ENCODE peak calls at places on chromosomes 1 and 21, in eight cellular contexts. One of them, this sample, is unnamed.

GRCh38 chr21:39363607-39364555 is 15.0 kb upstream of the HMGN1 start:
- DNase-seq in mesenchymal stem cell: no peak
- DNase-seq in hepatocyte: no peak
- DNase-seq in colonic mucosa: no peak
- DNase-seq in right cardiac atrium: no peak
- DNase-seq in kidney: no peak
- DNase-seq in left ventricle myocardium inferior: no peak
- DNase-seq in transverse colon: no peak
- DNase-seq in this sample: no peak

GRCh38 chr1:160993544-160993943 is 27.4 kb downstream of the F11R start:
- DNase-seq in hepatocyte: peak; percentile 57
- DNase-seq in colonic mucosa: no peak
- DNase-seq in kidney: no peak
- DNase-seq in left ventricle myocardium inferior: no peak
- DNase-seq in transverse colon: no peak
- DNase-seq in right cardiac atrium: no peak
- DNase-seq in mesenchymal stem cell: peak; percentile 56
- DNase-seq in this sample: no peak

GRCh38 chr1:109356959-109357358 is 40.8 kb downstream of the SORT1 start:
- DNase-seq in right cardiac atrium: no peak
- DNase-seq in mesenchymal stem cell: peak; percentile 10
- DNase-seq in colonic mucosa: no peak
- DNase-seq in left ventricle myocardium inferior: no peak
- DNase-seq in transverse colon: no peak
- DNase-seq in kidney: no peak
- DNase-seq in hepatocyte: no peak
- DNase-seq in this sample: no peak

GRCh38 chr1:87328121-87329050 is at the start of gene LMO4:
- DNase-seq in right cardiac atrium: peak; percentile 97
- DNase-seq in kidney: peak; percentile 99
- DNase-seq in colonic mucosa: peak; percentile 96
- DNase-seq in hepatocyte: peak; percentile 97
- DNase-seq in mesenchymal stem cell: peak; percentile 99
- DNase-seq in left ventricle myocardium inferior: peak; percentile 97
- DNase-seq in transverse colon: peak; percentile 97
- DNase-seq in this sample: peak; percentile 59

GRCh38 chr1:112836642-112837041 is 119.4 kb downstream of the SLC16A1 start:
- DNase-seq in kidney: no peak
- DNase-seq in colonic mucosa: no peak
- DNase-seq in left ventricle myocardium inferior: no peak
- DNase-seq in right cardiac atrium: no peak
- DNase-seq in hepatocyte: no peak
- DNase-seq in mesenchymal stem cell: peak; percentile 14
- DNase-seq in transverse colon: no peak
- DNase-seq in this sample: no peak

GRCh38 chr1:8167936-8168335 is 141.8 kb upstream of the ERRFI1 start:
- DNase-seq in mesenchymal stem cell: no peak
- DNase-seq in kidney: no peak
- DNase-seq in right cardiac atrium: no peak
- DNase-seq in transverse colon: no peak
- DNase-seq in hepatocyte: no peak
- DNase-seq in left ventricle myocardium inferior: no peak
- DNase-seq in colonic mucosa: no peak
- DNase-seq in this sample: no peak

GRCh38 chr1:59686170-59686569 is 128.6 kb upstream of the HOOK1 start:
- DNase-seq in right cardiac atrium: no peak
- DNase-seq in left ventricle myocardium inferior: no peak
- DNase-seq in kidney: no peak
- DNase-seq in mesenchymal stem cell: no peak
- DNase-seq in hepatocyte: no peak
- DNase-seq in transverse colon: no peak
- DNase-seq in colonic mucosa: no peak
- DNase-seq in this sample: no peak

GRCh38 chr1:68057050-68057449 is 6.6 kb upstream of the DIRAS3 start:
- DNase-seq in transverse colon: no peak
- DNase-seq in left ventricle myocardium inferior: no peak
- DNase-seq in kidney: peak; percentile 45
- DNase-seq in right cardiac atrium: no peak
- DNase-seq in colonic mucosa: no peak
- DNase-seq in mesenchymal stem cell: no peak
- DNase-seq in hepatocyte: no peak
- DNase-seq in this sample: no peak

GRCh38 chr1:207070811-207071210 is 17.7 kb downstream of the PFKFB2 start:
- DNase-seq in mesenchymal stem cell: no peak
- DNase-seq in colonic mucosa: no peak
- DNase-seq in left ventricle myocardium inferior: no peak
- DNase-seq in transverse colon: no peak
- DNase-seq in hepatocyte: no peak
- DNase-seq in right cardiac atrium: no peak
- DNase-seq in kidney: no peak
- DNase-seq in this sample: no peak

GRCh38 chr21:33618407-33618806 is 23.1 kb downstream of the CRYZL1 start:
- DNase-seq in mesenchymal stem cell: no peak
- DNase-seq in kidney: no peak
- DNase-seq in left ventricle myocardium inferior: no peak
- DNase-seq in hepatocyte: no peak
- DNase-seq in right cardiac atrium: no peak
- DNase-seq in colonic mucosa: no peak
- DNase-seq in transverse colon: no peak
- DNase-seq in this sample: no peak

GRCh38 chr1:29282924-29283803 is 46.8 kb downstream of the PTPRU start:
- DNase-seq in right cardiac atrium: peak; percentile 62
- DNase-seq in colonic mucosa: peak; percentile 66
- DNase-seq in mesenchymal stem cell: peak; percentile 86
- DNase-seq in transverse colon: peak; percentile 56
- DNase-seq in left ventricle myocardium inferior: no peak
- DNase-seq in kidney: no peak
- DNase-seq in hepatocyte: peak; percentile 72
- DNase-seq in this sample: no peak

GRCh38 chr1:50196081-50196480 is 87.4 kb downstream of the ELAVL4 start:
- DNase-seq in right cardiac atrium: no peak
- DNase-seq in kidney: no peak
- DNase-seq in hepatocyte: no peak
- DNase-seq in left ventricle myocardium inferior: no peak
- DNase-seq in colonic mucosa: no peak
- DNase-seq in transverse colon: no peak
- DNase-seq in mesenchymal stem cell: no peak
- DNase-seq in this sample: no peak

GRCh38 chr1:98794196-98794886 is 132.8 kb downstream of the SNX7 start:
- DNase-seq in left ventricle myocardium inferior: no peak
- DNase-seq in right cardiac atrium: no peak
- DNase-seq in colonic mucosa: peak; percentile 52
- DNase-seq in mesenchymal stem cell: peak; percentile 71
- DNase-seq in hepatocyte: peak; percentile 79
- DNase-seq in transverse colon: peak; percentile 36
- DNase-seq in kidney: no peak
- DNase-seq in this sample: no peak

GRCh38 chr21:34962586-34963222 is 86.4 kb downstream of the RUNX1 start:
- DNase-seq in hepatocyte: no peak
- DNase-seq in left ventricle myocardium inferior: no peak
- DNase-seq in colonic mucosa: no peak
- DNase-seq in mesenchymal stem cell: peak; percentile 39
- DNase-seq in kidney: no peak
- DNase-seq in right cardiac atrium: no peak
- DNase-seq in transverse colon: no peak
- DNase-seq in this sample: no peak

GRCh38 chr21:31343680-31344480 is at the start of gene TIAM1:
- DNase-seq in mesenchymal stem cell: peak; percentile 58
- DNase-seq in hepatocyte: peak; percentile 67
- DNase-seq in colonic mucosa: peak; percentile 46
- DNase-seq in transverse colon: peak; percentile 36
- DNase-seq in kidney: no peak
- DNase-seq in right cardiac atrium: peak; percentile 71
- DNase-seq in left ventricle myocardium inferior: peak; percentile 68
- DNase-seq in this sample: no peak

GRCh38 chr21:46393941-46394818 is 64.5 kb upstream of the DIP2A start:
- DNase-seq in right cardiac atrium: no peak
- DNase-seq in mesenchymal stem cell: no peak
- DNase-seq in kidney: no peak
- DNase-seq in left ventricle myocardium inferior: no peak
- DNase-seq in transverse colon: no peak
- DNase-seq in colonic mucosa: no peak
- DNase-seq in hepatocyte: peak; percentile 20
- DNase-seq in this sample: no peak

GRCh38 chr1:46344481-46344880 is 3.9 kb downstream of the NSUN4 start:
- DNase-seq in right cardiac atrium: no peak
- DNase-seq in colonic mucosa: no peak
- DNase-seq in hepatocyte: no peak
- DNase-seq in left ventricle myocardium inferior: no peak
- DNase-seq in mesenchymal stem cell: no peak
- DNase-seq in kidney: no peak
- DNase-seq in transverse colon: no peak
- DNase-seq in this sample: no peak

GRCh38 chr1:11693917-11694316 is 2.4 kb downstream of the DRAXIN start:
- DNase-seq in mesenchymal stem cell: no peak
- DNase-seq in colonic mucosa: no peak
- DNase-seq in left ventricle myocardium inferior: no peak
- DNase-seq in hepatocyte: no peak
- DNase-seq in transverse colon: no peak
- DNase-seq in kidney: no peak
- DNase-seq in right cardiac atrium: no peak
- DNase-seq in this sample: no peak

GRCh38 chr1:113190930-113191329 is 117.9 kb downstream of the LRIG2 start:
- DNase-seq in left ventricle myocardium inferior: no peak
- DNase-seq in right cardiac atrium: no peak
- DNase-seq in hepatocyte: no peak
- DNase-seq in mesenchymal stem cell: no peak
- DNase-seq in colonic mucosa: no peak
- DNase-seq in kidney: no peak
- DNase-seq in transverse colon: no peak
- DNase-seq in this sample: no peak

GRCh38 chr1:5393591-5393990 is 598.6 kb downstream of the NPHP4 start:
- DNase-seq in hepatocyte: no peak
- DNase-seq in left ventricle myocardium inferior: no peak
- DNase-seq in right cardiac atrium: no peak
- DNase-seq in colonic mucosa: no peak
- DNase-seq in mesenchymal stem cell: no peak
- DNase-seq in kidney: no peak
- DNase-seq in transverse colon: no peak
- DNase-seq in this sample: no peak

GRCh38 chr1:5393146-5393545 is 599.1 kb downstream of the NPHP4 start:
- DNase-seq in mesenchymal stem cell: no peak
- DNase-seq in right cardiac atrium: no peak
- DNase-seq in left ventricle myocardium inferior: no peak
- DNase-seq in transverse colon: no peak
- DNase-seq in kidney: no peak
- DNase-seq in hepatocyte: no peak
- DNase-seq in colonic mucosa: no peak
- DNase-seq in this sample: no peak

GRCh38 chr1:5390497-5390896 is 601.7 kb downstream of the NPHP4 start:
- DNase-seq in colonic mucosa: no peak
- DNase-seq in mesenchymal stem cell: no peak
- DNase-seq in hepatocyte: no peak
- DNase-seq in right cardiac atrium: no peak
- DNase-seq in left ventricle myocardium inferior: no peak
- DNase-seq in kidney: no peak
- DNase-seq in transverse colon: no peak
- DNase-seq in this sample: no peak

GRCh38 chr1:5391725-5392124 is 600.5 kb downstream of the NPHP4 start:
- DNase-seq in colonic mucosa: no peak
- DNase-seq in right cardiac atrium: no peak
- DNase-seq in hepatocyte: no peak
- DNase-seq in left ventricle myocardium inferior: no peak
- DNase-seq in mesenchymal stem cell: no peak
- DNase-seq in transverse colon: no peak
- DNase-seq in kidney: no peak
- DNase-seq in this sample: no peak

DNA sequence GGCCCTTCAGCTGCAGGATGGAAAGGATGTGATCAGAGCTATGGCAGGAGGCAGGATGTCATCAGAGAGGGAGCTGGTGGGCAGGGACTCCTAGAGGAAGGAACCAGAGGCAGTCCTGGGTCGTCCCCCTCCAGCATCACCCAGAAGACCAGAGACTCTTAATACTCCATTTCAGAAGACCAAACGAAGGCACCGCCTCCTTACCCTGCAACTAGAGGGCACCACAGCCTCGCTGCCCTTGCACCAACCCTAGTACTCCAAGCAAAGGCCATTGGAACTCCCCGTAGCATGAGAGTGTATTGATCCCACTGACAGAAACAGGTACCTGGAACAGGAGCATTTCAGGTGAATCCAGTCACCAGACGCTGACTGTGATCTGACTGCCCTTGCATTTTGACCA is 598.1 kb downstream of the NPHP4 start:
- DNase-seq in right cardiac atrium: no peak
- DNase-seq in transverse colon: no peak
- DNase-seq in colonic mucosa: no peak
- DNase-seq in mesenchymal stem cell: no peak
- DNase-seq in hepatocyte: no peak
- DNase-seq in kidney: no peak
- DNase-seq in left ventricle myocardium inferior: no peak
- DNase-seq in this sample: no peak
- H3K9me3 ChIP-seq in right cardiac atrium: no peaks in the 10 kb centered on the region
- H3K9me3 ChIP-seq in transverse colon: no peaks in the 10 kb centered on the region
- H3K9me3 ChIP-seq in colonic mucosa: no peaks in the 10 kb centered on the region
- H3K9me3 ChIP-seq in mesenchymal stem cell: peaks cover 5% of the 10 kb centered on the region
- H3K9me3 ChIP-seq in hepatocyte: no peaks in the 10 kb centered on the region
- H3K9me3 ChIP-seq in kidney: peaks cover 5% of the 10 kb centered on the region
- H3K9me3 ChIP-seq in left ventricle myocardium inferior: peaks cover 11% of the 10 kb centered on the region
- H3K9me3 ChIP-seq in this sample: no peaks in the 10 kb centered on the region

GRCh38 chr21:23900727-23901126 is 1706.6 kb downstream of the MRPL39 start:
- DNase-seq in right cardiac atrium: no peak
- DNase-seq in kidney: no peak
- DNase-seq in colonic mucosa: no peak
- DNase-seq in hepatocyte: no peak
- DNase-seq in mesenchymal stem cell: no peak
- DNase-seq in transverse colon: no peak
- DNase-seq in left ventricle myocardium inferior: no peak
- DNase-seq in this sample: no peak
- H3K9me3 ChIP-seq in right cardiac atrium: no peaks in the 10 kb centered on the region
- H3K9me3 ChIP-seq in kidney: no peaks in the 10 kb centered on the region
- H3K9me3 ChIP-seq in colonic mucosa: no peaks in the 10 kb centered on the region
- H3K9me3 ChIP-seq in hepatocyte: no peaks in the 10 kb centered on the region
- H3K9me3 ChIP-seq in mesenchymal stem cell: no peaks in the 10 kb centered on the region
- H3K9me3 ChIP-seq in transverse colon: no peaks in the 10 kb centered on the region
- H3K9me3 ChIP-seq in left ventricle myocardium inferior: peaks cover 8% of the 10 kb centered on the region
- H3K9me3 ChIP-seq in this sample: no peaks in the 10 kb centered on the region

GRCh38 chr1:2962061-2962460 is 59.2 kb upstream of the ACTRT2 start:
- DNase-seq in hepatocyte: no peak
- DNase-seq in left ventricle myocardium inferior: no peak
- DNase-seq in colonic mucosa: no peak
- DNase-seq in transverse colon: no peak
- DNase-seq in mesenchymal stem cell: no peak
- DNase-seq in kidney: no peak
- DNase-seq in right cardiac atrium: no peak
- DNase-seq in this sample: no peak
- H3K9me3 ChIP-seq in hepatocyte: peaks cover 5% of the 10 kb centered on the region
- H3K9me3 ChIP-seq in left ventricle myocardium inferior: peaks cover 22% of the 10 kb centered on the region
- H3K9me3 ChIP-seq in colonic mucosa: no peaks in the 10 kb centered on the region
- H3K9me3 ChIP-seq in transverse colon: peaks cover 13% of the 10 kb centered on the region
- H3K9me3 ChIP-seq in mesenchymal stem cell: peaks cover 12% of the 10 kb centered on the region
- H3K9me3 ChIP-seq in kidney: peaks cover 3% of the 10 kb centered on the region
- H3K9me3 ChIP-seq in right cardiac atrium: no peaks in the 10 kb centered on the region
- H3K9me3 ChIP-seq in this sample: peaks cover 2% of the 10 kb centered on the region

DNA sequence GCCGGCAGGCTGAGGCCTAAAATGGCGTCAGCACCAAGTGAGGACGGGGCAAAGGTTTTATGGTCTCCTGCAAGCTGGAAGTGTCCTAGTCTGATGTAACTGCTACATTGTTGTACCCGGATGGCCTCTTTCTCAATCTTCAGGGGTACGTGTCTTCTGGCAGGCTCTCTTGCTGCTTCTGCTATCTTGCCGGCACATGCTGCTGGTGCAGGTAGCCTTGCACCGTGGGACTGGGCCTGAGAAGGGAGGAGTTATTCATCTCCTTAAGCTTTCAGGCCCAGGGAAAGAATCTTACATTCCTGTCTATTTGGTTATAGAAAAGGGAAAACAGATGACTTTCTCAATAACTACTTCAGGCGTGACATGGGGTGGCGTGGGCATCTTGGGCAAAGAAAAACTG is 72.2 kb downstream of the ZNF678 start:
- DNase-seq in left ventricle myocardium inferior: no peak
- DNase-seq in colonic mucosa: no peak
- DNase-seq in hepatocyte: no peak
- DNase-seq in transverse colon: no peak
- DNase-seq in kidney: no peak
- DNase-seq in mesenchymal stem cell: no peak
- DNase-seq in right cardiac atrium: no peak
- DNase-seq in this sample: no peak
- H3K9me3 ChIP-seq in left ventricle myocardium inferior: peaks cover 98% of the 10 kb centered on the region
- H3K9me3 ChIP-seq in colonic mucosa: no peaks in the 10 kb centered on the region
- H3K9me3 ChIP-seq in hepatocyte: peaks cover 27% of the 10 kb centered on the region
- H3K9me3 ChIP-seq in transverse colon: peaks cover 58% of the 10 kb centered on the region
- H3K9me3 ChIP-seq in kidney: peaks cover 11% of the 10 kb centered on the region
- H3K9me3 ChIP-seq in mesenchymal stem cell: peaks cover 80% of the 10 kb centered on the region
- H3K9me3 ChIP-seq in right cardiac atrium: peaks cover 8% of the 10 kb centered on the region
- H3K9me3 ChIP-seq in this sample: peaks cover 9% of the 10 kb centered on the region

This sample was measured in T-helper 17 cell.